ENCODE peak calls at places on chromosomes 2 and 18, in eight cellular contexts. W, L, F, Z, B, D, H and P are unnamed samples.

GRCh38 chr18:55413474-55413873 is 174.5 kb downstream of the TCF4 start:
- DNase-seq in W (no peak), L (no peak), F (no peak), Z (no peak), B (no peak), D (no peak), H (no peak), P (peak; percentile 76)

GRCh38 chr2:65595641-65596040 is 163.2 kb upstream of the SPRED2 start:
- DNase-seq in W (no peak), L (no peak), F (no peak), Z (no peak), B (no peak), D (no peak), H (no peak), P (no peak)

GRCh38 chr18:74234326-74235171 is 57.2 kb downstream of the CYB5A start:
- DNase-seq in W (peak; percentile 72), L (no peak), F (no peak), Z (no peak), B (no peak), D (no peak), H (no peak), P (peak; percentile 36)

GRCh38 chr2:147913701-147914480 is 69.1 kb downstream of the ACVR2A start:
- DNase-seq in W (peak; percentile 28), L (no peak), F (no peak), Z (no peak), B (no peak), D (no peak), H (peak; percentile 2), P (peak; percentile 30)

GRCh38 chr2:210009106-210009505 is 6.7 kb downstream of the RPE start:
- DNase-seq in W (no peak), L (no peak), F (no peak), Z (no peak), B (no peak), D (no peak), H (no peak), P (no peak)

GRCh38 chr2:160876029-160876428 is 284.2 kb upstream of the TANK start:
- DNase-seq in W (no peak), L (no peak), F (no peak), Z (no peak), B (no peak), D (no peak), H (no peak), P (no peak)

GRCh38 chr2:29075894-29076700 is 1.8 kb upstream of the PCARE start:
- DNase-seq in W (no peak), L (no peak), F (no peak), Z (no peak), B (no peak), D (no peak), H (peak; percentile 14), P (no peak)

GRCh38 chr2:162258686-162259085 is 15.4 kb upstream of the FAP start:
- DNase-seq in W (no peak), L (no peak), F (no peak), Z (no peak), B (no peak), D (no peak), H (no peak), P (no peak)

GRCh38 chr2:237939251-237939650 is 27.6 kb upstream of the UBE2F start:
- DNase-seq in W (no peak), L (no peak), F (no peak), Z (no peak), B (no peak), D (no peak), H (no peak), P (no peak)

GRCh38 chr2:138187221-138187620 is 222.9 kb downstream of the HNMT start:
- DNase-seq in W (no peak), L (no peak), F (no peak), Z (no peak), B (no peak), D (no peak), H (no peak), P (no peak)

GRCh38 chr2:216679658-216680024 is 15.7 kb downstream of the IGFBP5 start:
- DNase-seq in W (no peak), L (no peak), F (no peak), Z (no peak), B (no peak), D (no peak), H (no peak), P (no peak)

GRCh38 chr2:73075477-73076373 is 4.2 kb upstream of the SFXN5 start:
- DNase-seq in W (peak; percentile 45), L (no peak), F (no peak), Z (no peak), B (no peak), D (no peak), H (no peak), P (no peak)

GRCh38 chr2:8761529-8762164 is 75.8 kb downstream of the KIDINS220 start:
- DNase-seq in W (peak; percentile 57), L (no peak), F (no peak), Z (no peak), B (no peak), D (peak; percentile 31), H (peak; percentile 47), P (peak; percentile 28)

GRCh38 chr18:31206787-31207381 is 44.2 kb upstream of the DSC1 start:
- DNase-seq in W (peak; percentile 67), L (no peak), F (no peak), Z (peak; percentile 46), B (peak; percentile 23), D (peak; percentile 69), H (peak; percentile 90), P (no peak)

GRCh38 chr2:195820373-195820772 is 163.3 kb downstream of the SLC39A10 start:
- DNase-seq in W (peak; percentile 60), L (no peak), F (no peak), Z (no peak), B (no peak), D (no peak), H (no peak), P (no peak)

GRCh38 chr2:48725696-48726494 is 29.6 kb downstream of the LHCGR start:
- DNase-seq in W (no peak), L (no peak), F (no peak), Z (peak; percentile 23), B (no peak), D (no peak), H (no peak), P (no peak)

GRCh38 chr2:43453771-43454170 is 142.1 kb downstream of the THADA start:
- DNase-seq in W (no peak), L (no peak), F (no peak), Z (no peak), B (no peak), D (no peak), H (no peak), P (no peak)

GRCh38 chr2:187942876-187943275 is 348.8 kb upstream of the GULP1 start:
- DNase-seq in W (no peak), L (no peak), F (no peak), Z (no peak), B (no peak), D (no peak), H (no peak), P (no peak)

GRCh38 chr2:163850036-163850435 is 114.2 kb upstream of the FIGN start:
- DNase-seq in W (no peak), L (no peak), F (no peak), Z (no peak), B (no peak), D (no peak), H (no peak), P (no peak)

GRCh38 chr2:182543746-182544525 is 117.1 kb upstream of the PDE1A start:
- DNase-seq in W (no peak), L (no peak), F (no peak), Z (no peak), B (no peak), D (no peak), H (no peak), P (no peak)

GRCh38 chr2:173874899-173875247 is 90.3 kb downstream of the SP3 start:
- DNase-seq in W (no peak), L (no peak), F (no peak), Z (no peak), B (no peak), D (no peak), H (peak; percentile 80), P (no peak)

GRCh38 chr18:21757833-21758232 is 17.2 kb downstream of the MIB1 start:
- DNase-seq in W (no peak), L (no peak), F (no peak), Z (no peak), B (no peak), D (no peak), H (no peak), P (no peak)

GRCh38 chr18:54223568-54224241 is 764 bp downstream of the MBD2 start:
- DNase-seq in W (peak; percentile 87), L (peak; percentile 71), F (peak; percentile 81), Z (peak; percentile 26), B (no peak), D (peak; percentile 37), H (peak; percentile 77), P (peak; percentile 91)